ENCODE peak calls at places on chromosomes 12 and 14, in eight cellular contexts. E is activated effector memory CD4-positive, alpha-beta T cell treated with Interleukin-2 at 50 U/mL for 16 hours; M is SK-MEL-5; G is activated T-cell treated with anti-CD3 and anti-CD28 coated beads for 4 hours; A is substantia nigra; T is AG09309; U is hippocampal formation; Z is HFF-Myc. W is an unnamed sample.

GRCh38 chr12:71655495-71655894 is 8.2 kb downstream of the ZFC3H1 start:
- DNase-seq in E (no peak), M (no peak), G (no peak), A (no peak), T (no peak), U (no peak), Z (no peak), W (no peak)

GRCh38 chr14:76396714-76397187 is 20.8 kb downstream of the ESRRB start:
- DNase-seq in E (no peak), M (no peak), G (no peak), A (no peak), T (no peak), U (no peak), Z (no peak), W (no peak)

GRCh38 chr12:55720071-55720564 is at the start of gene RDH5:
- DNase-seq in E (no peak), M (no peak), G (no peak), A (peak), T (peak), U (peak), Z (no peak), W (no peak)

GRCh38 chr12:46585854-46586621 is 213.5 kb upstream of the SLC38A2 start:
- DNase-seq in E (peak), M (no peak), G (no peak), A (no peak), T (no peak), U (no peak), Z (peak), W (no peak)

GRCh38 chr14:105039458-105040205 is 18.7 kb upstream of the CDCA4 start:
- DNase-seq in E (no peak), M (no peak), G (no peak), A (no peak), T (no peak), U (no peak), Z (no peak), W (no peak)

GRCh38 chr14:24236689-24237462 is 4.1 kb downstream of the GMPR2 start:
- DNase-seq in E (no peak), M (no peak), G (no peak), A (no peak), T (no peak), U (no peak), Z (no peak), W (no peak)

GRCh38 chr12:121799842-121800693 is 3.7 kb upstream of the SETD1B start:
- DNase-seq in E (peak), M (peak), G (peak), A (peak), T (no peak), U (peak), Z (no peak), W (no peak)

GRCh38 chr12:40691913-40692616 is at the start of gene CNTN1:
- DNase-seq in E (no peak), M (peak), G (no peak), A (peak), T (no peak), U (peak), Z (no peak), W (peak)

GRCh38 chr14:90248594-90248993 is 7.8 kb upstream of the PSMC1 start:
- DNase-seq in E (no peak), M (no peak), G (no peak), A (no peak), T (peak), U (no peak), Z (no peak), W (no peak)

GRCh38 chr14:105525861-105526780 is at the start of gene TMEM121:
- DNase-seq in E (no peak), M (peak), G (no peak), A (no peak), T (no peak), U (peak), Z (no peak), W (no peak)

GRCh38 chr14:64726585-64726890 is 22.3 kb downstream of the PLEKHG3 start:
- DNase-seq in E (no peak), M (no peak), G (no peak), A (no peak), T (no peak), U (no peak), Z (no peak), W (no peak)

GRCh38 chr14:81001447-81001846 is 46.0 kb downstream of the TSHR start:
- DNase-seq in E (no peak), M (no peak), G (no peak), A (no peak), T (no peak), U (no peak), Z (no peak), W (no peak)

GRCh38 chr12:109130755-109131521 is 14.6 kb downstream of the ACACB start:
- DNase-seq in E (no peak), M (no peak), G (no peak), A (no peak), T (no peak), U (no peak), Z (no peak), W (no peak)

GRCh38 chr14:20836668-20837338 is 34.2 kb upstream of the RNASE1 start:
- DNase-seq in E (no peak), M (peak), G (no peak), A (peak), T (no peak), U (no peak), Z (no peak), W (no peak)

GRCh38 chr14:23387916-23388882 is 11.4 kb downstream of the CMTM5 start:
- DNase-seq in E (no peak), M (no peak), G (no peak), A (no peak), T (no peak), U (no peak), Z (no peak), W (no peak)

GRCh38 chr14:89416002-89416995 is 734 bp downstream of the FOXN3 start:
- DNase-seq in E (peak), M (peak), G (peak), A (peak), T (peak), U (peak), Z (peak), W (peak)

GRCh38 chr12:95336387-95337067 is 118.9 kb downstream of the VEZT start:
- DNase-seq in E (no peak), M (peak), G (no peak), A (peak), T (peak), U (peak), Z (peak), W (peak)

GRCh38 chr12:96025518-96025917 is 9.9 kb downstream of the LTA4H start:
- DNase-seq in E (no peak), M (no peak), G (no peak), A (no peak), T (no peak), U (no peak), Z (no peak), W (no peak)

GRCh38 chr14:51607677-51608076 is 44.0 kb upstream of the FRMD6 start:
- DNase-seq in E (no peak), M (peak), G (no peak), A (no peak), T (peak), U (no peak), Z (peak), W (no peak)

GRCh38 chr12:71469235-71469873 is 29.8 kb downstream of the LGR5 start:
- DNase-seq in E (no peak), M (no peak), G (no peak), A (no peak), T (peak), U (no peak), Z (no peak), W (no peak)

GRCh38 chr14:22520786-22521185 is 68.2 kb downstream of the DAD1 start:
- DNase-seq in E (no peak), M (no peak), G (no peak), A (no peak), T (no peak), U (no peak), Z (no peak), W (no peak)

W was measured in anterior cingulate cortex.